ENCODE peak calls at places on chromosomes 4 and X, in seven cellular contexts. One of them, this sample, is unnamed.

GRCh38 chrX:29478336-29479069 is 736.9 kb upstream of the MAGEB2 start:
- DNase-seq in germinal center: peak
- DNase-seq in body of pancreas: peak
- DNase-seq in HCEC 1CT: peak
- DNase-seq in activated T-helper 1 cell treated with anti-CD3 and anti-CD28 coated beads, Interleukin-12 subunit alpha, Interleukin-12 subunit beta, Interleukin-2, Interleukin-4 antibody, amounts not matched to agents 30 ng/mL and 10 ng/mL and 1 ng/mL, durations not matched to agents 14 hours and 24 hours and 36 hours: no peak
- DNase-seq in stromal cell of bone marrow: no peak
- DNase-seq in AG09309: no peak
- DNase-seq in this sample: no peak

GRCh38 chr4:163161536-163162205 is 5.0 kb downstream of the NAF1 start:
- DNase-seq in germinal center: no peak
- DNase-seq in body of pancreas: no peak
- DNase-seq in HCEC 1CT: peak
- DNase-seq in activated T-helper 1 cell treated with anti-CD3 and anti-CD28 coated beads, Interleukin-12 subunit alpha, Interleukin-12 subunit beta, Interleukin-2, Interleukin-4 antibody, amounts not matched to agents 30 ng/mL and 10 ng/mL and 1 ng/mL, durations not matched to agents 14 hours and 24 hours and 36 hours: no peak
- DNase-seq in stromal cell of bone marrow: peak
- DNase-seq in AG09309: no peak
- DNase-seq in this sample: no peak

GRCh38 chr4:140252742-140253555 is 99.0 kb upstream of the MAML3 start:
- DNase-seq in germinal center: peak
- DNase-seq in body of pancreas: peak
- DNase-seq in HCEC 1CT: peak
- DNase-seq in activated T-helper 1 cell treated with anti-CD3 and anti-CD28 coated beads, Interleukin-12 subunit alpha, Interleukin-12 subunit beta, Interleukin-2, Interleukin-4 antibody, amounts not matched to agents 30 ng/mL and 10 ng/mL and 1 ng/mL, durations not matched to agents 14 hours and 24 hours and 36 hours: peak
- DNase-seq in stromal cell of bone marrow: no peak
- DNase-seq in AG09309: no peak
- DNase-seq in this sample: peak

GRCh38 chr4:39469429-39470077 is 10.7 kb downstream of the LIAS start:
- DNase-seq in germinal center: peak
- DNase-seq in body of pancreas: peak
- DNase-seq in HCEC 1CT: peak
- DNase-seq in activated T-helper 1 cell treated with anti-CD3 and anti-CD28 coated beads, Interleukin-12 subunit alpha, Interleukin-12 subunit beta, Interleukin-2, Interleukin-4 antibody, amounts not matched to agents 30 ng/mL and 10 ng/mL and 1 ng/mL, durations not matched to agents 14 hours and 24 hours and 36 hours: no peak
- DNase-seq in stromal cell of bone marrow: peak
- DNase-seq in AG09309: peak
- DNase-seq in this sample: peak

GRCh38 chr4:87707279-87707918 is 57.3 kb downstream of the DMP1 start:
- DNase-seq in germinal center: no peak
- DNase-seq in body of pancreas: no peak
- DNase-seq in HCEC 1CT: no peak
- DNase-seq in activated T-helper 1 cell treated with anti-CD3 and anti-CD28 coated beads, Interleukin-12 subunit alpha, Interleukin-12 subunit beta, Interleukin-2, Interleukin-4 antibody, amounts not matched to agents 30 ng/mL and 10 ng/mL and 1 ng/mL, durations not matched to agents 14 hours and 24 hours and 36 hours: no peak
- DNase-seq in stromal cell of bone marrow: no peak
- DNase-seq in AG09309: no peak
- DNase-seq in this sample: no peak

GRCh38 chr4:4880492-4880891 is 21.0 kb downstream of the MSX1 start:
- DNase-seq in germinal center: no peak
- DNase-seq in body of pancreas: no peak
- DNase-seq in HCEC 1CT: no peak
- DNase-seq in activated T-helper 1 cell treated with anti-CD3 and anti-CD28 coated beads, Interleukin-12 subunit alpha, Interleukin-12 subunit beta, Interleukin-2, Interleukin-4 antibody, amounts not matched to agents 30 ng/mL and 10 ng/mL and 1 ng/mL, durations not matched to agents 14 hours and 24 hours and 36 hours: no peak
- DNase-seq in stromal cell of bone marrow: no peak
- DNase-seq in AG09309: no peak
- DNase-seq in this sample: no peak

GRCh38 chrX:38882894-38883620 is 81.8 kb downstream of the MID1IP1 start:
- DNase-seq in germinal center: no peak
- DNase-seq in body of pancreas: no peak
- DNase-seq in HCEC 1CT: peak
- DNase-seq in activated T-helper 1 cell treated with anti-CD3 and anti-CD28 coated beads, Interleukin-12 subunit alpha, Interleukin-12 subunit beta, Interleukin-2, Interleukin-4 antibody, amounts not matched to agents 30 ng/mL and 10 ng/mL and 1 ng/mL, durations not matched to agents 14 hours and 24 hours and 36 hours: no peak
- DNase-seq in stromal cell of bone marrow: peak
- DNase-seq in AG09309: peak
- DNase-seq in this sample: peak

GRCh38 chrX:13828392-13828791 is 11.5 kb upstream of the GPM6B start:
- DNase-seq in germinal center: no peak
- DNase-seq in body of pancreas: no peak
- DNase-seq in HCEC 1CT: no peak
- DNase-seq in activated T-helper 1 cell treated with anti-CD3 and anti-CD28 coated beads, Interleukin-12 subunit alpha, Interleukin-12 subunit beta, Interleukin-2, Interleukin-4 antibody, amounts not matched to agents 30 ng/mL and 10 ng/mL and 1 ng/mL, durations not matched to agents 14 hours and 24 hours and 36 hours: no peak
- DNase-seq in stromal cell of bone marrow: no peak
- DNase-seq in AG09309: no peak
- DNase-seq in this sample: no peak

GRCh38 chrX:140762061-140762460 is 52.5 kb downstream of the LINC00632 start:
- DNase-seq in germinal center: peak
- DNase-seq in body of pancreas: peak
- DNase-seq in HCEC 1CT: peak
- DNase-seq in activated T-helper 1 cell treated with anti-CD3 and anti-CD28 coated beads, Interleukin-12 subunit alpha, Interleukin-12 subunit beta, Interleukin-2, Interleukin-4 antibody, amounts not matched to agents 30 ng/mL and 10 ng/mL and 1 ng/mL, durations not matched to agents 14 hours and 24 hours and 36 hours: no peak
- DNase-seq in stromal cell of bone marrow: peak
- DNase-seq in AG09309: no peak
- DNase-seq in this sample: peak

GRCh38 chrX:38206036-38206435 is 14.6 kb downstream of the SRPX start:
- DNase-seq in germinal center: no peak
- DNase-seq in body of pancreas: no peak
- DNase-seq in HCEC 1CT: peak
- DNase-seq in activated T-helper 1 cell treated with anti-CD3 and anti-CD28 coated beads, Interleukin-12 subunit alpha, Interleukin-12 subunit beta, Interleukin-2, Interleukin-4 antibody, amounts not matched to agents 30 ng/mL and 10 ng/mL and 1 ng/mL, durations not matched to agents 14 hours and 24 hours and 36 hours: no peak
- DNase-seq in stromal cell of bone marrow: no peak
- DNase-seq in AG09309: no peak
- DNase-seq in this sample: no peak

GRCh38 chrX:49184294-49185061 is 1.7 kb downstream of the PRICKLE3 start:
- DNase-seq in germinal center: no peak
- DNase-seq in body of pancreas: peak
- DNase-seq in HCEC 1CT: peak
- DNase-seq in activated T-helper 1 cell treated with anti-CD3 and anti-CD28 coated beads, Interleukin-12 subunit alpha, Interleukin-12 subunit beta, Interleukin-2, Interleukin-4 antibody, amounts not matched to agents 30 ng/mL and 10 ng/mL and 1 ng/mL, durations not matched to agents 14 hours and 24 hours and 36 hours: no peak
- DNase-seq in stromal cell of bone marrow: peak
- DNase-seq in AG09309: no peak
- DNase-seq in this sample: peak

GRCh38 chr4:93748943-93749342 is 79.6 kb upstream of the ATOH1 start:
- DNase-seq in germinal center: no peak
- DNase-seq in body of pancreas: no peak
- DNase-seq in HCEC 1CT: no peak
- DNase-seq in activated T-helper 1 cell treated with anti-CD3 and anti-CD28 coated beads, Interleukin-12 subunit alpha, Interleukin-12 subunit beta, Interleukin-2, Interleukin-4 antibody, amounts not matched to agents 30 ng/mL and 10 ng/mL and 1 ng/mL, durations not matched to agents 14 hours and 24 hours and 36 hours: no peak
- DNase-seq in stromal cell of bone marrow: no peak
- DNase-seq in AG09309: no peak
- DNase-seq in this sample: no peak

GRCh38 chr4:6727081-6727942 is 11.3 kb downstream of the BLOC1S4 start:
- DNase-seq in germinal center: no peak
- DNase-seq in body of pancreas: no peak
- DNase-seq in HCEC 1CT: no peak
- DNase-seq in activated T-helper 1 cell treated with anti-CD3 and anti-CD28 coated beads, Interleukin-12 subunit alpha, Interleukin-12 subunit beta, Interleukin-2, Interleukin-4 antibody, amounts not matched to agents 30 ng/mL and 10 ng/mL and 1 ng/mL, durations not matched to agents 14 hours and 24 hours and 36 hours: no peak
- DNase-seq in stromal cell of bone marrow: peak
- DNase-seq in AG09309: no peak
- DNase-seq in this sample: no peak

GRCh38 chrX:73524906-73525305 is 38.1 kb upstream of the CHIC1 start:
- DNase-seq in germinal center: no peak
- DNase-seq in body of pancreas: no peak
- DNase-seq in HCEC 1CT: no peak
- DNase-seq in activated T-helper 1 cell treated with anti-CD3 and anti-CD28 coated beads, Interleukin-12 subunit alpha, Interleukin-12 subunit beta, Interleukin-2, Interleukin-4 antibody, amounts not matched to agents 30 ng/mL and 10 ng/mL and 1 ng/mL, durations not matched to agents 14 hours and 24 hours and 36 hours: no peak
- DNase-seq in stromal cell of bone marrow: no peak
- DNase-seq in AG09309: no peak
- DNase-seq in this sample: no peak

This sample was measured in astrocyte of the cerebellum.